ENCODE peak calls at places on chromosomes 13 and 19, in four cellular contexts. X is effector memory CD8-positive, alpha-beta T cell; F is activated CD8-positive, alpha-beta T cell treated with anti-CD3 and anti-CD28 coated beads, Interleukin-2, amount 10 ng/mL, durations not matched to agents 7 days and 5 days; Q is NCI-H1092. C is an unnamed sample.

GRCh38 chr13:30985637-30986205 is 53.3 kb downstream of the TEX26 start:
- DNase-seq in X (no peak), F (no peak), Q (no peak), C (no peak)

GRCh38 chr19:3100747-3101730 is 6.9 kb downstream of the GNA11 start:
- DNase-seq in X (no peak), F (no peak), Q (no peak), C (no peak)

GRCh38 chr19:898663-899062 is 5.4 kb downstream of the RNU6-9 start:
- DNase-seq in X (no peak), F (peak), Q (no peak), C (no peak)

GRCh38 chr19:29278716-29279115 is 65.8 kb upstream of the UQCRFS1 start:
- DNase-seq in X (no peak), F (no peak), Q (no peak), C (no peak)

GRCh38 chr19:17863520-17864182 is 3.9 kb downstream of the RPL18A start:
- DNase-seq in X (no peak), F (no peak), Q (no peak), C (no peak)

GRCh38 chr13:36919206-36919832 is 719 bp downstream of the SMAD9 start:
- DNase-seq in X (no peak), F (no peak), Q (peak), C (peak)

GRCh38 chr13:27971776-27972618 is 2.9 kb upstream of the CDX2 start:
- DNase-seq in X (no peak), F (no peak), Q (no peak), C (no peak)

GRCh38 chr19:15296841-15297415 is 35.4 kb downstream of the BRD4 start:
- DNase-seq in X (no peak), F (no peak), Q (no peak), C (no peak)

GRCh38 chr13:52348081-52348480 is 57.9 kb downstream of the THSD1 start:
- DNase-seq in X (no peak), F (no peak), Q (no peak), C (no peak)

GRCh38 chr19:3977242-3978143 is 6.6 kb upstream of the DAPK3 start:
- DNase-seq in X (no peak), F (no peak), Q (no peak), C (no peak)

GRCh38 chr13:113975416-113975815 is 1.5 kb upstream of the C13orf46 start:
- DNase-seq in X (no peak), F (no peak), Q (no peak), C (peak)

GRCh38 chr13:20356437-20356836 is 124.3 kb upstream of the GJB6 start:
- DNase-seq in X (no peak), F (no peak), Q (no peak), C (no peak)

GRCh38 chr13:50884270-50884669 is 25.3 kb upstream of the RNASEH2B start:
- DNase-seq in X (no peak), F (no peak), Q (no peak), C (no peak)

GRCh38 chr13:74325106-74325505 is 190.9 kb upstream of the KLF12 start:
- DNase-seq in X (no peak), F (no peak), Q (peak), C (no peak)

GRCh38 chr13:112899618-112900600 is 69.1 kb upstream of the MCF2L start:
- DNase-seq in X (no peak), F (no peak), Q (no peak), C (no peak)

GRCh38 chr13:50222569-50223332 is 207.5 kb downstream of the KCNRG start:
- DNase-seq in X (peak), F (no peak), Q (peak), C (peak)

GRCh38 chr19:54905411-54905810 is 537 bp upstream of the NCR1 start:
- DNase-seq in X (no peak), F (no peak), Q (no peak), C (no peak)

GRCh38 chr13:102651392-102651791 is 43.5 kb downstream of the METTL21C start:
- DNase-seq in X (no peak), F (no peak), Q (no peak), C (no peak)

GRCh38 chr19:45485301-45486077 is 11.4 kb downstream of the RTN2 start:
- DNase-seq in X (peak), F (peak), Q (peak), C (peak)

GRCh38 chr19:799076-799881 is 2.0 kb downstream of the PTBP1 start:
- DNase-seq in X (no peak), F (peak), Q (no peak), C (peak)

GRCh38 chr19:27846944-27847343 is 1366.0 kb downstream of the UQCRFS1 start:
- DNase-seq in X (no peak), F (no peak), Q (no peak), C (no peak)

GRCh38 chr19:1275976-1276619 is 768 bp downstream of the FAM174C start:
- DNase-seq in X (no peak), F (no peak), Q (no peak), C (no peak)

GRCh38 chr19:49546825-49547565 is 19.2 kb downstream of the RCN3 start:
- DNase-seq in X (peak), F (peak), Q (peak), C (peak)

GRCh38 chr19:8028951-8029491 is 23.5 kb upstream of the CCL25 start:
- DNase-seq in X (no peak), F (no peak), Q (no peak), C (no peak)

GRCh38 chr13:107099661-107100060 is 531.7 kb upstream of the ARGLU1 start:
- DNase-seq in X (no peak), F (no peak), Q (no peak), C (no peak)

GRCh38 chr13:45105895-45106294 is 14.4 kb upstream of the GTF2F2 start:
- DNase-seq in X (no peak), F (no peak), Q (no peak), C (no peak)

GRCh38 chr19:17837972-17838371 is 9.8 kb downstream of the JAK3 start:
- DNase-seq in X (no peak), F (no peak), Q (no peak), C (no peak)

GRCh38 chr19:38361633-38362075 is 12.7 kb upstream of the PSMD8 start:
- DNase-seq in X (peak), F (peak), Q (peak), C (peak)

GRCh38 chr19:46220038-46220615 is 9.4 kb upstream of the IGFL1 start:
- DNase-seq in X (no peak), F (no peak), Q (no peak), C (no peak)

GRCh38 chr13:33459702-33460101 is 174.1 kb upstream of the STARD13 start:
- DNase-seq in X (no peak), F (no peak), Q (no peak), C (no peak)

GRCh38 chr13:44648392-44649117 is 72.4 kb upstream of the TSC22D1 start:
- DNase-seq in X (no peak), F (no peak), Q (no peak), C (no peak)

GRCh38 chr13:22102237-22102636 is 431.4 kb downstream of the FGF9 start:
- DNase-seq in X (no peak), F (no peak), Q (no peak), C (no peak)

GRCh38 chr13:69199664-69200063 is 908.0 kb upstream of the ATXN8OS start:
- DNase-seq in X (no peak), F (no peak), Q (no peak), C (no peak)

GRCh38 chr19:30593358-30593757 is 221.2 kb downstream of the ZNF536 start:
- DNase-seq in X (no peak), F (no peak), Q (no peak), C (no peak)

GRCh38 chr13:33999830-34000605 is 182.1 kb downstream of the RFC3 start:
- DNase-seq in X (no peak), F (no peak), Q (no peak), C (no peak)

GRCh38 chr19:3137139-3137538 is 1.3 kb downstream of the GNA15 start:
- DNase-seq in X (no peak), F (no peak), Q (no peak), C (peak)

GRCh38 chr13:23619073-23619855 is 49.1 kb downstream of the TNFRSF19 start:
- DNase-seq in X (no peak), F (no peak), Q (no peak), C (no peak)

GRCh38 chr19:34310494-34310981 is 54.5 kb upstream of the GPI start:
- DNase-seq in X (no peak), F (no peak), Q (peak), C (no peak)